ENCODE peak calls at places on chromosomes 11 and 22, in nine cellular contexts. H, Z, K, T, L, I, U, D and V are unnamed samples.
A peak's percentile ranks its signal among the peaks of the same experiment; 100 is the strongest.

GRCh38 chr11:14270690-14271542 is 88.1 kb downstream of the RRAS2 start:
- DNase-seq in H (no peak), Z (no peak), K (no peak), T (no peak), L (peak; percentile 67), I (no peak), U (no peak), D (no peak), V (no peak)

GRCh38 chr22:19385221-19385906 is 46.2 kb downstream of the HIRA start:
- DNase-seq in H (no peak), Z (no peak), K (no peak), T (no peak), L (no peak), I (no peak), U (peak; percentile 37), D (no peak), V (no peak)

GRCh38 chr11:131811380-131811779 is 441.0 kb downstream of the NTM start:
- DNase-seq in H (peak; percentile 1), Z (no peak), K (no peak), T (no peak), L (no peak), I (no peak), U (no peak), D (no peak), V (no peak)

GRCh38 chr11:113282898-113283297 is 31.5 kb upstream of the TTC12 start:
- DNase-seq in H (no peak), Z (no peak), K (no peak), T (no peak), L (no peak), I (no peak), U (no peak), D (no peak), V (no peak)

GRCh38 chr11:64924910-64925284 is 408 bp downstream of the PPP2R5B start:
- DNase-seq in H (peak; percentile 25), Z (no peak), K (no peak), T (peak; percentile 17), L (no peak), I (no peak), U (no peak), D (no peak), V (no peak)

GRCh38 chr11:100403817-100404216 is 283.3 kb upstream of the ARHGAP42 start:
- DNase-seq in H (no peak), Z (no peak), K (no peak), T (peak; percentile 60), L (no peak), I (no peak), U (no peak), D (no peak), V (peak; percentile 44)

GRCh38 chr22:46614070-46614931 is 5.9 kb upstream of the GRAMD4 start:
- DNase-seq in H (no peak), Z (no peak), K (no peak), T (no peak), L (no peak), I (peak; percentile 46), U (peak; percentile 78), D (no peak), V (no peak)

GRCh38 chr11:78564889-78565467 is 9.7 kb downstream of the NARS2 start:
- DNase-seq in H (no peak), Z (no peak), K (no peak), T (no peak), L (no peak), I (no peak), U (no peak), D (peak; percentile 23), V (no peak)

GRCh38 chr22:42645341-42645937 is 3.8 kb downstream of the CYB5R3 start:
- DNase-seq in H (peak; percentile 20), Z (no peak), K (no peak), T (no peak), L (no peak), I (no peak), U (no peak), D (no peak), V (no peak)

GRCh38 chr11:75525433-75526191 is at the start of gene GDPD5:
- DNase-seq in H (peak; percentile 91), Z (peak; percentile 24), K (peak; percentile 26), T (peak; percentile 96), L (peak; percentile 84), I (peak; percentile 87), U (peak; percentile 92), D (peak; percentile 47), V (peak; percentile 78)

GRCh38 chr22:30270841-30271240 is 4.2 kb upstream of the OSM start:
- DNase-seq in H (no peak), Z (no peak), K (peak; percentile 30), T (no peak), L (peak; percentile 43), I (no peak), U (no peak), D (peak; percentile 55), V (no peak)

GRCh38 chr22:47631571-47632102 is 869.2 kb downstream of the TBC1D22A start:
- DNase-seq in H (peak; percentile 87), Z (no peak), K (no peak), T (no peak), L (no peak), I (no peak), U (no peak), D (no peak), V (no peak)

GRCh38 chr11:124835918-124836317 is 29.3 kb upstream of the ROBO3 start:
- DNase-seq in H (no peak), Z (no peak), K (no peak), T (no peak), L (no peak), I (no peak), U (no peak), D (no peak), V (no peak)

GRCh38 chr11:60867871-60868681 is 734 bp downstream of the ZP1 start:
- DNase-seq in H (no peak), Z (no peak), K (no peak), T (no peak), L (no peak), I (no peak), U (peak; percentile 45), D (no peak), V (no peak)

GRCh38 chr11:36699271-36699670 is 101.2 kb upstream of the RAG2 start:
- DNase-seq in H (no peak), Z (no peak), K (no peak), T (no peak), L (no peak), I (no peak), U (no peak), D (no peak), V (no peak)